ENCODE peak calls at places on chromosomes 11 and 22, in five cellular contexts. One of them, this sample, is unnamed.

GRCh38 chr11:19380375-19380774 is 139.6 kb upstream of the E2F8 start:
- DNase-seq in AG10803: peak
- DNase-seq in pancreas: no peak
- DNase-seq in AG08395: peak
- DNase-seq in stimulated activated naive CD4-positive, alpha-beta T cell: no peak
- DNase-seq in this sample: no peak

GRCh38 chr11:27700351-27701261 is at the start of gene BDNF:
- DNase-seq in AG08395: peak
- DNase-seq in AG10803: peak
- DNase-seq in stimulated activated naive CD4-positive, alpha-beta T cell: no peak
- DNase-seq in pancreas: no peak
- DNase-seq in this sample: no peak

GRCh38 chr11:134153147-134153905 is 70.4 kb downstream of the NCAPD3 start:
- DNase-seq in AG10803: no peak
- DNase-seq in stimulated activated naive CD4-positive, alpha-beta T cell: no peak
- DNase-seq in AG08395: no peak
- DNase-seq in pancreas: no peak
- DNase-seq in this sample: no peak

GRCh38 chr11:33376331-33377099 is 119.3 kb downstream of the HIPK3 start:
- DNase-seq in AG10803: peak
- DNase-seq in AG08395: peak
- DNase-seq in stimulated activated naive CD4-positive, alpha-beta T cell: no peak
- DNase-seq in pancreas: peak
- DNase-seq in this sample: no peak

GRCh38 chr11:75810637-75811383 is 4.2 kb upstream of the UVRAG start:
- DNase-seq in AG08395: no peak
- DNase-seq in stimulated activated naive CD4-positive, alpha-beta T cell: no peak
- DNase-seq in pancreas: no peak
- DNase-seq in AG10803: no peak
- DNase-seq in this sample: no peak

GRCh38 chr11:60767388-60767811 is 10.7 kb downstream of the MS4A15 start:
- DNase-seq in AG10803: no peak
- DNase-seq in pancreas: no peak
- DNase-seq in AG08395: no peak
- DNase-seq in stimulated activated naive CD4-positive, alpha-beta T cell: no peak
- DNase-seq in this sample: no peak

GRCh38 chr22:42385691-42386090 is 46.5 kb downstream of the NFAM1 start:
- DNase-seq in stimulated activated naive CD4-positive, alpha-beta T cell: no peak
- DNase-seq in AG10803: no peak
- DNase-seq in pancreas: no peak
- DNase-seq in AG08395: no peak
- DNase-seq in this sample: no peak

GRCh38 chr11:75233688-75234295 is 6.8 kb upstream of the TPBGL start:
- DNase-seq in pancreas: no peak
- DNase-seq in AG08395: peak
- DNase-seq in stimulated activated naive CD4-positive, alpha-beta T cell: peak
- DNase-seq in AG10803: peak
- DNase-seq in this sample: no peak

GRCh38 chr11:44681698-44682097 is 45.1 kb upstream of the TSPAN18 start:
- DNase-seq in AG08395: peak
- DNase-seq in pancreas: no peak
- DNase-seq in stimulated activated naive CD4-positive, alpha-beta T cell: no peak
- DNase-seq in AG10803: peak
- DNase-seq in this sample: no peak

GRCh38 chr11:117919326-117920275 is 9.6 kb downstream of the TMPRSS13 start:
- DNase-seq in AG08395: no peak
- DNase-seq in stimulated activated naive CD4-positive, alpha-beta T cell: no peak
- DNase-seq in pancreas: no peak
- DNase-seq in AG10803: no peak
- DNase-seq in this sample: no peak

GRCh38 chr22:45450931-45451651 is 37.6 kb downstream of the RIBC2 start:
- DNase-seq in AG08395: peak
- DNase-seq in AG10803: peak
- DNase-seq in pancreas: no peak
- DNase-seq in stimulated activated naive CD4-positive, alpha-beta T cell: no peak
- DNase-seq in this sample: no peak

GRCh38 chr11:96486890-96487633 is 97.2 kb downstream of the JRKL start:
- DNase-seq in pancreas: no peak
- DNase-seq in AG08395: no peak
- DNase-seq in AG10803: no peak
- DNase-seq in stimulated activated naive CD4-positive, alpha-beta T cell: no peak
- DNase-seq in this sample: peak

GRCh38 chr22:29555065-29555644 is 1.6 kb upstream of the THOC5 start:
- DNase-seq in pancreas: no peak
- DNase-seq in AG08395: peak
- DNase-seq in AG10803: peak
- DNase-seq in stimulated activated naive CD4-positive, alpha-beta T cell: no peak
- DNase-seq in this sample: no peak

GRCh38 chr11:83717551-83717950 is 431.4 kb upstream of the CCDC90B start:
- DNase-seq in stimulated activated naive CD4-positive, alpha-beta T cell: no peak
- DNase-seq in pancreas: no peak
- DNase-seq in AG08395: no peak
- DNase-seq in AG10803: no peak
- DNase-seq in this sample: no peak

GRCh38 chr11:1040428-1041148 is 4.1 kb upstream of the MUC6 start:
- DNase-seq in AG10803: no peak
- DNase-seq in stimulated activated naive CD4-positive, alpha-beta T cell: no peak
- DNase-seq in AG08395: no peak
- DNase-seq in pancreas: no peak
- DNase-seq in this sample: no peak

GRCh38 chr11:27403195-27403594 is 40.2 kb upstream of the CCDC34 start:
- DNase-seq in pancreas: no peak
- DNase-seq in AG10803: no peak
- DNase-seq in AG08395: no peak
- DNase-seq in stimulated activated naive CD4-positive, alpha-beta T cell: no peak
- DNase-seq in this sample: no peak

GRCh38 chr22:29214232-29214631 is 8.5 kb downstream of the EMID1 start:
- DNase-seq in AG08395: no peak
- DNase-seq in stimulated activated naive CD4-positive, alpha-beta T cell: no peak
- DNase-seq in pancreas: no peak
- DNase-seq in AG10803: no peak
- DNase-seq in this sample: no peak

GRCh38 chr11:119299416-119299815 is 17.5 kb downstream of the MCAM start:
- DNase-seq in AG08395: no peak
- DNase-seq in stimulated activated naive CD4-positive, alpha-beta T cell: no peak
- DNase-seq in pancreas: no peak
- DNase-seq in AG10803: no peak
- DNase-seq in this sample: no peak

GRCh38 chr22:24758164-24758799 is 16.2 kb downstream of the PIWIL3 start:
- DNase-seq in AG08395: peak
- DNase-seq in AG10803: peak
- DNase-seq in stimulated activated naive CD4-positive, alpha-beta T cell: peak
- DNase-seq in pancreas: peak
- DNase-seq in this sample: peak

GRCh38 chr22:49402169-49402568 is 425.5 kb downstream of the BRD1 start:
- DNase-seq in AG08395: no peak
- DNase-seq in stimulated activated naive CD4-positive, alpha-beta T cell: no peak
- DNase-seq in AG10803: no peak
- DNase-seq in pancreas: no peak
- DNase-seq in this sample: no peak

GRCh38 chr11:43944761-43945311 is 2.4 kb downstream of the C11orf96 start:
- DNase-seq in stimulated activated naive CD4-positive, alpha-beta T cell: peak
- DNase-seq in AG08395: peak
- DNase-seq in AG10803: no peak
- DNase-seq in pancreas: peak
- DNase-seq in this sample: peak

GRCh38 chr22:37218771-37219411 is 6.6 kb upstream of the SSTR3 start:
- DNase-seq in pancreas: no peak
- DNase-seq in AG08395: no peak
- DNase-seq in stimulated activated naive CD4-positive, alpha-beta T cell: peak
- DNase-seq in AG10803: no peak
- DNase-seq in this sample: no peak

This sample was measured in lung.